ENCODE peak calls at places on chromosomes 6 and 20, in seven cellular contexts. J is CD8-positive, alpha-beta T cell; P is fibroblast of the aortic adventitia; G is pancreas; B is lower leg skin; X is nephron progenitor cell; S is GM10248. Z is an unnamed sample.

GRCh38 chr6:162373192-162373591 is 354.4 kb downstream of the PRKN start:
- DNase-seq in X (no peak), P (no peak), J (no peak), B (no peak), S (no peak), G (no peak), Z (no peak)

GRCh38 chr6:52636830-52637229 is 34.1 kb upstream of the TMEM14A start:
- DNase-seq in S (no peak), J (no peak), B (no peak), G (no peak), P (no peak), X (no peak), Z (no peak)

GRCh38 chr6:44681782-44682181 is 294.3 kb downstream of the CDC5L start:
- DNase-seq in X (no peak), G (no peak), S (no peak), J (no peak), B (no peak), P (no peak), Z (peak)

GRCh38 chr6:78611886-78612480 is 255.4 kb upstream of the IRAK1BP1 start:
- DNase-seq in X (no peak), G (no peak), J (no peak), S (no peak), P (peak), B (no peak), Z (no peak)

GRCh38 chr6:113690255-113690956 is 166.7 kb upstream of the MARCKS start:
- DNase-seq in P (peak), X (no peak), S (no peak), J (no peak), G (no peak), B (no peak), Z (no peak)

GRCh38 chr6:96301023-96301422 is 220.6 kb upstream of the UFL1 start:
- DNase-seq in X (no peak), J (no peak), B (no peak), P (no peak), S (no peak), G (no peak), Z (no peak)

GRCh38 chr6:113187671-113188070 is 669.5 kb upstream of the MARCKS start:
- DNase-seq in J (no peak), G (no peak), X (no peak), B (no peak), S (no peak), P (peak), Z (no peak)

GRCh38 chr6:134373282-134373922 is 55.5 kb upstream of the SGK1 start:
- DNase-seq in S (peak), X (no peak), B (peak), J (no peak), G (no peak), P (peak), Z (no peak)

GRCh38 chr20:19936801-19937583 is 80.2 kb upstream of the NAA20 start:
- DNase-seq in G (no peak), P (no peak), J (no peak), S (no peak), X (no peak), B (no peak), Z (no peak)

GRCh38 chr6:111875741-111876140 is 2.5 kb upstream of the FYN start:
- DNase-seq in J (no peak), G (no peak), P (no peak), B (no peak), X (no peak), S (no peak), Z (no peak)

GRCh38 chr20:17666491-17666890 is 15.6 kb downstream of the RRBP1 start:
- DNase-seq in J (no peak), B (no peak), X (no peak), G (no peak), S (no peak), P (peak), Z (no peak)

GRCh38 chr20:53984354-53984753 is 86.0 kb downstream of the BCAS1 start:
- DNase-seq in X (no peak), B (peak), G (no peak), P (peak), J (no peak), S (no peak), Z (no peak)

GRCh38 chr20:59435496-59435895 is 135.1 kb downstream of the EDN3 start:
- DNase-seq in P (no peak), B (no peak), G (no peak), S (no peak), X (no peak), J (no peak), Z (no peak)

GRCh38 chr6:47337519-47337918 is 27.8 kb upstream of the TNFRSF21 start:
- DNase-seq in G (no peak), X (no peak), J (no peak), P (no peak), B (no peak), S (no peak), Z (no peak)

GRCh38 chr20:49276895-49277785 is 717 bp downstream of the ZNFX1 start:
- DNase-seq in S (peak), X (peak), J (peak), P (no peak), B (peak), G (peak), Z (no peak)

GRCh38 chr6:31068738-31069340 is 43.5 kb downstream of the C6orf15 start:
- DNase-seq in J (peak), X (peak), S (peak), P (peak), B (peak), G (peak), Z (peak)

GRCh38 chr6:69233195-69233524 is 563.6 kb downstream of the LMBRD1 start:
- DNase-seq in B (no peak), P (no peak), X (no peak), J (no peak), S (no peak), G (no peak), Z (no peak)

GRCh38 chr6:14274016-14274415 is 156.4 kb downstream of the CD83 start:
- DNase-seq in B (no peak), G (no peak), P (no peak), J (no peak), X (no peak), S (no peak), Z (peak)

GRCh38 chr20:38165089-38165965 is at the start of gene TGM2:
- DNase-seq in J (no peak), P (peak), G (peak), X (peak), S (peak), B (no peak), Z (no peak)

GRCh38 chr6:19845271-19846046 is 8.3 kb downstream of the ID4 start:
- DNase-seq in G (no peak), P (peak), S (no peak), J (no peak), B (no peak), X (no peak), Z (no peak)

GRCh38 chr20:35952480-35953410 is 1.6 kb downstream of the SCAND1 start:
- DNase-seq in S (no peak), P (peak), G (no peak), J (no peak), B (no peak), X (no peak), Z (no peak)

GRCh38 chr6:40550096-40550731 is 37.0 kb downstream of the LRFN2 start:
- DNase-seq in B (peak), S (peak), X (peak), P (peak), J (no peak), G (no peak), Z (no peak)

GRCh38 chr20:38730167-38730988 is 6.1 kb downstream of the SLC32A1 start:
- DNase-seq in G (no peak), J (peak), B (no peak), S (no peak), X (no peak), P (no peak), Z (no peak)

GRCh38 chr6:117344444-117345291 is 79.3 kb downstream of the VGLL2 start:
- DNase-seq in P (no peak), G (no peak), J (no peak), S (no peak), B (no peak), X (no peak), Z (no peak)

GRCh38 chr6:117345292-117345610 is 79.9 kb downstream of the VGLL2 start:
- DNase-seq in B (no peak), X (no peak), P (no peak), G (no peak), S (no peak), J (no peak), Z (no peak)

GRCh38 chr6:117351521-117351920 is 74.2 kb downstream of the ROS1 start:
- DNase-seq in X (no peak), J (no peak), G (no peak), B (no peak), S (no peak), P (no peak), Z (no peak)

GRCh38 chr6:117346142-117346930 is 79.4 kb downstream of the ROS1 start:
- DNase-seq in G (no peak), S (peak), B (no peak), P (peak), J (no peak), X (no peak), Z (no peak)
- TF ChIP-seq CTCF in G (peak), S (peak), B (no peak), P (peak), J (peak), X (peak), Z (peak)

GRCh38 chr6:150072201-150072600 is 3.3 kb upstream of the ULBP3 start:
- DNase-seq in G (peak), S (no peak), P (peak), B (peak), X (no peak), J (peak), Z (no peak)

GRCh38 chr6:150069707-150070106 is 786 bp upstream of the ULBP3 start:
- DNase-seq in S (no peak), B (no peak), P (no peak), X (peak), G (peak), J (no peak), Z (no peak)

GRCh38 chr6:150068173-150068785 is 642 bp downstream of the ULBP3 start:
- DNase-seq in X (no peak), S (no peak), G (no peak), B (no peak), P (no peak), J (no peak), Z (no peak)

GRCh38 chr6:150070236-150070860 is 1.4 kb upstream of the ULBP3 start:
- DNase-seq in S (no peak), X (no peak), P (no peak), B (no peak), J (no peak), G (peak), Z (no peak)

DNA sequence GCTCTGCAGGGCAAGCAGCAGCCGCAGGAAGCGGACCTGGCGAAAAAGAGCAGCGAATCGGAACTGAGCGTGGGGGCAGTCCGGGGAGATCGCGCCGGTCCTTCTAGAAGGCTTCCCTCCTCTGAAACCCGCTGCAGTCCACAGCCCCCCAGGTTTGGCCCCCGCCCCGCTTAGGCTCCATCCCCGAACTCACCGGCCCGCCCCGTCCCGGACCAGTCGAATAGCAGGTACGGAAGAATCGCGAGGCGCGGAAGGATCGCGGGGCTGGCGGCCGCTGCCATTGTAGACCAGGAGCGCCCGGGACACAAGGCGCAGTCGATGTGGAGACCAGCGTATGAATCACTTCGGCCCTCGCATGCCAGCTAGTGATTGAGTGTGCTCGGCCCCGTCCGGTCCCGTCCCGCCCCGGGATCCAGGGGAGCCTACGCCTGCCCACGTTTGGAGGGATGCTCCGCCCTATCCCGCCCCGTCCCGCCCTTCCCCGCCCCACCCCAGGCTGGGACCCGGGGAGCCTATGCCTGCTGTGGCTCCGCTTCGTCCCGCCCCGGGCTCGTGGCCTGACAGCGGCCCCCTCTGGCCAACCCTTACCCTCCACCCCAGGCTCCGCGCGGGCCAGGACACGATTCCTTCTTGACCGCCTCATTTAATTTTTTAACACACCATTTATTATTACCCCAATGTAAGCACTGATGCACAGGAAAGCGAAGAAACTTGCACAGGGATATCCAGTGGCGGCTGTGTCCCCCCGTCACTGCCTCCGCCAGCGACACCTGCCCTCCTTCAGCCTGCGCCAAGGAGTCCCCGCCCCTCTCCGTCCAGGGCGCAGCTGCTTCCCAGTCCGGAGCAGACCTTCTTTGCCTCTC is at the start of gene ULBP3:
- DNase-seq in S (peak), P (peak), X (peak), B (peak), J (peak), G (peak), Z (peak)
- TF ChIP-seq CTCF in S (peak), P (peak), X (peak), B (no peak), J (no peak), G (no peak), Z (peak)

GRCh38 chr6:97594834-97595233 is 311.8 kb upstream of the MMS22L start:
- DNase-seq in S (no peak), G (no peak), X (no peak), P (no peak), J (no peak), B (no peak), Z (no peak)
- TF ChIP-seq CTCF in S (no peak), G (no peak), X (no peak), P (no peak), J (no peak), B (no peak), Z (no peak)

GRCh38 chr6:6057442-6058053 is 50.8 kb upstream of the NRN1 start:
- DNase-seq in B (peak), S (peak), X (no peak), J (no peak), P (peak), G (no peak), Z (no peak)
- TF ChIP-seq CTCF in B (no peak), S (peak), X (peak), J (no peak), P (peak), G (peak), Z (peak)

Z was measured in osteocyte.